ENCODE peak calls at places on chromosomes 3 and 15, in five cellular contexts. D, B, Q, S and A are unnamed samples.

GRCh38 chr15:94929282-94929681 is 697.9 kb downstream of the MCTP2 start:
- DNase-seq in B (no peak), S (no peak), D (no peak), Q (no peak), A (no peak)

GRCh38 chr3:129834580-129834979 is 58.9 kb downstream of the TMCC1 start:
- DNase-seq in Q (no peak), B (no peak), D (no peak), S (no peak), A (no peak)

GRCh38 chr15:52137432-52138357 is 25.1 kb upstream of the BCL2L10 start:
- DNase-seq in S (no peak), B (no peak), D (no peak), Q (no peak), A (no peak)

GRCh38 chr15:76285241-76285825 is 25.9 kb downstream of the ETFA start:
- DNase-seq in Q (no peak), D (peak; percentile 39), S (no peak), B (no peak), A (no peak)

GRCh38 chr3:195815169-195815771 is 3.5 kb upstream of the MUC4 start:
- DNase-seq in S (peak; percentile 47), B (no peak), Q (no peak), D (no peak), A (no peak)

GRCh38 chr3:188489639-188490405 is 335.9 kb downstream of the LPP start:
- DNase-seq in S (no peak), Q (no peak), D (no peak), B (no peak), A (no peak)

GRCh38 chr3:49133226-49133951 is 539 bp upstream of the LAMB2 start:
- DNase-seq in D (peak; percentile 92), Q (no peak), S (peak; percentile 95), B (peak; percentile 32), A (no peak)

GRCh38 chr3:138747229-138747628 is 87.5 kb downstream of the PIK3CB start:
- DNase-seq in D (no peak), B (no peak), S (no peak), Q (no peak), A (no peak)

GRCh38 chr15:68672781-68673205 is 94.0 kb downstream of the CORO2B start:
- DNase-seq in Q (no peak), B (no peak), D (no peak), S (peak; percentile 45), A (no peak)